ENCODE peak calls at places on chromosomes 16 and 17, in seven cellular contexts. O is HepG2, I is HCT116, F is K562, G is H1, Z is SK-N-SH, R is GM12878. Y is an unnamed sample.

GRCh38 chr16:49659356-49659755 is 196.6 kb downstream of the ZNF423 start:
- DNase-seq in O (no peak), I (no peak), F (no peak), G (no peak), Z (no peak), R (no peak), Y (no peak)

GRCh38 chr16:15507299-15507958 is 73.0 kb downstream of the BMERB1 start:
- DNase-seq in O (no peak), I (no peak), F (no peak), G (no peak), Z (no peak), R (no peak), Y (peak)

GRCh38 chr16:79618041-79618711 is 17.6 kb upstream of the MAF start:
- DNase-seq in O (no peak), I (no peak), F (no peak), G (no peak), Z (no peak), R (no peak), Y (no peak)

GRCh38 chr17:56593741-56594527 is 435 bp downstream of the NOG start:
- DNase-seq in O (peak), I (no peak), F (no peak), G (no peak), Z (peak), R (no peak), Y (peak)

GRCh38 chr17:45172541-45173286 is 11.0 kb downstream of the HEXIM2 start:
- DNase-seq in O (peak), I (peak), F (no peak), G (no peak), Z (peak), R (no peak), Y (peak)

GRCh38 chr16:87441886-87442580 is 49.9 kb downstream of the MAP1LC3B start:
- DNase-seq in O (no peak), I (no peak), F (no peak), G (no peak), Z (no peak), R (no peak), Y (no peak)

GRCh38 chr17:39942076-39942475 is 14.5 kb downstream of the LRRC3C start:
- DNase-seq in O (no peak), I (no peak), F (no peak), G (no peak), Z (no peak), R (no peak), Y (no peak)

GRCh38 chr16:3740186-3740585 is 22.9 kb upstream of the TRAP1 start:
- DNase-seq in O (no peak), I (no peak), F (no peak), G (no peak), Z (no peak), R (no peak), Y (no peak)

GRCh38 chr16:84827131-84827574 is 7.4 kb downstream of the CRISPLD2 start:
- DNase-seq in O (no peak), I (no peak), F (no peak), G (no peak), Z (peak), R (no peak), Y (no peak)

GRCh38 chr17:72928454-72929136 is 163.9 kb downstream of the SLC39A11 start:
- DNase-seq in O (peak), I (no peak), F (no peak), G (no peak), Z (no peak), R (no peak), Y (no peak)

GRCh38 chr16:67185866-67186134 is 2.0 kb upstream of the MATCAP1 start:
- DNase-seq in O (no peak), I (no peak), F (no peak), G (no peak), Z (no peak), R (no peak), Y (no peak)

GRCh38 chr16:47851026-47851610 is 304.7 kb downstream of the ABCC12 start:
- DNase-seq in O (no peak), I (no peak), F (no peak), G (no peak), Z (peak), R (no peak), Y (no peak)

GRCh38 chr16:81427245-81427644 is 17.4 kb upstream of the CMIP start:
- DNase-seq in O (no peak), I (no peak), F (no peak), G (no peak), Z (no peak), R (no peak), Y (no peak)

GRCh38 chr17:28491860-28492259 is 14.3 kb upstream of the FOXN1 start:
- DNase-seq in O (no peak), I (no peak), F (no peak), G (no peak), Z (no peak), R (no peak), Y (no peak)
- TF ChIP-seq JUND in O (no peak), I (no peak), F (no peak), G (no peak), Z (no peak), R (no peak), Y (no peak)

DNA sequence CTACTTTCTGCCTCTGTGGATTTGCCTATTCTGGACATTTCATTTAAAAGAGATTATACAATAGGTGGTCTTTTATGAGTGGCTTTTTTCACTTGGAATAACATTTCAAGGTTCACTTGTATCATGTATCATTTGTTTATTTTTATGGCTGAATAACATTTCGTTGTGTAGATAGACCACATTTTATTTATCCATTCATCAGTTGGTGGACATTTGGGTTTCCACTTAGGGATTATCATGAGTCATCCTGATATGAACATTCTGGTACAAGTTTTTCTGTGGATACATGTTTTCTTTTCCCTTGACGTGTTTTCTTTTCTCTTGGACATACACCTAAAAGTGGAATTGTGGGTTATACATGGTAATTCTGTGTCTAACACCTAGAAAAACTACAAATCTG is 25.3 kb downstream of the PRSS54 start:
- DNase-seq in O (no peak), I (no peak), F (no peak), G (no peak), Z (no peak), R (no peak), Y (no peak)
- TF ChIP-seq JUND in O (no peak), I (no peak), F (no peak), G (no peak), Z (no peak), R (no peak), Y (no peak)

GRCh38 chr16:27585200-27585599 is 35.3 kb downstream of the KATNIP start:
- DNase-seq in O (no peak), I (no peak), F (no peak), G (no peak), Z (no peak), R (no peak), Y (no peak)

GRCh38 chr16:27588052-27588451 is 38.1 kb downstream of the KATNIP start:
- DNase-seq in O (no peak), I (no peak), F (no peak), G (no peak), Z (no peak), R (no peak), Y (no peak)

GRCh38 chr16:27579086-27579980 is 29.4 kb downstream of the KATNIP start:
- DNase-seq in O (peak), I (no peak), F (no peak), G (no peak), Z (no peak), R (no peak), Y (no peak)

GRCh38 chr16:27583634-27584033 is 33.7 kb downstream of the KATNIP start:
- DNase-seq in O (no peak), I (no peak), F (no peak), G (no peak), Z (no peak), R (no peak), Y (no peak)

DNA sequence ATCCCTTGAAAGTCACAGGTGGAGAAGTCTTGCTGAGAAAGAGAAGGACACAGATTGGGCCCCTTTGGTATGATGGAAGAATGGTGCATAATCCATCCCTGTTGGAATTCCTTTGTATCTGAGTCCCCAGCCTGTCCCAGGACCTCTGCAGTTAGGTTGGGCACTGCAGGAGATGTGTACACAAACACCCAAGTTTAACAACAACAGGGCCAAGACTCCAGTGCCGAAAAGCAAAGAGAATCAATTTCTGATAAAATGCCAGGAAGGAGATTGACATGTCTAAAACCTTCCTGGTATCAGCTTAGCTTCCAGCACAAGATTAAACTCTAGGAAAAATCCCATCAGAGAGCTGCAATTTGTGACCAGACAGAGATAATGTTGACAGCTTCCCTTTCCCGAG is 32.9 kb downstream of the KATNIP start:
- DNase-seq in O (no peak), I (no peak), F (no peak), G (no peak), Z (no peak), R (no peak), Y (no peak)
- TF ChIP-seq JUND in O (no peak), I (no peak), F (no peak), G (no peak), Z (no peak), R (no peak), Y (no peak)

GRCh38 chr16:72561-73537 is at the start of gene RHBDF1:
- DNase-seq in O (no peak), I (no peak), F (peak), G (no peak), Z (peak), R (no peak), Y (peak)

GRCh38 chr16:75580-76501 is 2.2 kb upstream of the MPG start:
- DNase-seq in O (peak), I (no peak), F (peak), G (no peak), Z (peak), R (no peak), Y (no peak)

GRCh38 chr16:76535-77272 is 1.3 kb upstream of the MPG start:
- DNase-seq in O (peak), I (no peak), F (peak), G (no peak), Z (no peak), R (no peak), Y (no peak)

GRCh38 chr16:74025-74424 is 1.6 kb upstream of the RHBDF1 start:
- DNase-seq in O (no peak), I (no peak), F (no peak), G (no peak), Z (no peak), R (no peak), Y (no peak)

GRCh38 chr16:74437-75318 is 2.2 kb upstream of the RHBDF1 start:
- DNase-seq in O (no peak), I (no peak), F (no peak), G (no peak), Z (no peak), R (no peak), Y (no peak)
- TF ChIP-seq JUND in O (no peak), I (no peak), F (no peak), G (no peak), Z (no peak), R (no peak), Y (no peak)

DNA sequence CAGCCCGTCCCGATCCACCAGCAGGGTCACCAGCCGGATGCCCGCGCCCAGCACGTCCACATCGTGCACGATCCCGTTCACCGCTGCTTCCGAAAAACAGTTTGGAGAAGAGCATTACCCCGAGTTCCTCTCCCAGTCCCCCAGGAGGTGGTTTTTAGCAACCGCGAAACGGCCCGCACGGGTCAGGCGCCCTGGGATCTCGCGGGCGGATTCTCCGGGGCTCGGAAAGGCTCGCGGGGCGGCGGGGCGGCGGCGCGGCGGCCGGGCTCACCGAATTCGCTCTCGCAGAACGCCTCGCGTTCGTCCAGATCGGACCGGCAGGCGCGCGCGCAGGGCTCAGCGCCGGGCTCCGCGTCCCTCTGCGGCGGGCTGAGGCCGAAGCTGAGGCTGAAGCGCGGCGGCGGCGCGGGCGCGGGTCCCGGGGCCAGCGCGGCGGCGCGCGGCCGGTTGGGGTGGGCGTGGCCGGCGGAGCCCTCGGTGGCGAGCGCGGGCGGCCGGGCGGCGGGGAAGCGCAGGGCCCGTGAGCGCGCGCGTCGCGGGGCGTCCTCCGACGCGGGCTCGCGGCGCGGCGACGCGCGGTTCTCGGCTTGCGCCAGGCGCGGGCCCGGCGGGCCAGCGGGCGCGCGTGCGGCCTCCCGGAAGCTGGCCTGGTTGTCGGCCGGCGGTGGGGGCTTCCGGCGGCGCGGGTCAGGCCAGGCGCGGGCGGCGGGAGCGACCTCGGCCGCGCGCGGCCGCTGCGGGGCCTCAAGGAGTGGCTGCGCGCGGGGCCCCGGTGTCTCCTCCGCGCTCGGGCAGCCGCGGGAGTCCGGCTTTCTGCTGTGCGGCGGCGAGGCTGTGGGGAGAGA is 2.9 kb downstream of the C17orf58 start:
- DNase-seq in O (peak), I (peak), F (peak), G (no peak), Z (peak), R (no peak), Y (peak)
- TF ChIP-seq JUND in O (no peak), I (no peak), F (no peak), G (no peak), Z (no peak), R (no peak), Y (no peak)